ENCODE peak calls at places on chromosomes 2 and 18, in four cellular contexts. J is Calu3, R is hippocampal formation, S is LoVo. W is an unnamed sample.

GRCh38 chr18:60893331-60894114 is 439.7 kb upstream of the CDH20 start:
- DNase-seq in J (peak), R (no peak), S (no peak), W (no peak)

GRCh38 chr2:227416669-227417068 is 28.9 kb upstream of the SCYGR1 start:
- DNase-seq in R (no peak), J (no peak), S (no peak), W (no peak)

GRCh38 chr2:15931514-15931870 is 8.9 kb upstream of the MYCN start:
- DNase-seq in S (no peak), J (no peak), R (no peak), W (no peak)

GRCh38 chr2:240431663-240432424 is 3.6 kb upstream of the GPC1 start:
- DNase-seq in R (no peak), S (no peak), J (no peak), W (no peak)

GRCh38 chr18:79879566-79879965 is 71.9 kb downstream of the SLC66A2 start:
- DNase-seq in S (no peak), R (no peak), J (no peak), W (no peak)

GRCh38 chr2:45750484-45750883 is 99.0 kb downstream of the PRKCE start:
- DNase-seq in J (no peak), S (no peak), R (no peak), W (no peak)

GRCh38 chr2:44933434-44933951 is 8.0 kb upstream of the SIX3 start:
- DNase-seq in J (no peak), S (no peak), R (no peak), W (no peak)

GRCh38 chr18:2656237-2657042 is 914 bp downstream of the SMCHD1 start:
- DNase-seq in J (peak), S (peak), R (no peak), W (peak)

GRCh38 chr2:60073201-60073600 is 480.3 kb downstream of the BCL11A start:
- DNase-seq in R (no peak), J (no peak), S (no peak), W (no peak)

GRCh38 chr2:189082576-189082975 is 97.0 kb downstream of the COL5A2 start:
- DNase-seq in J (no peak), S (no peak), R (no peak), W (no peak)

GRCh38 chr2:53500181-53500580 is 267.4 kb upstream of the CHAC2 start:
- DNase-seq in S (no peak), R (no peak), J (no peak), W (no peak)

GRCh38 chr2:196274387-196274809 is 103.0 kb upstream of the STK17B start:
- DNase-seq in R (no peak), S (peak), J (peak), W (peak)

GRCh38 chr18:42157420-42157819 is 202.4 kb downstream of the PIK3C3 start:
- DNase-seq in J (no peak), R (no peak), S (no peak), W (no peak)

GRCh38 chr2:16123421-16123820 is 183.1 kb downstream of the MYCN start:
- DNase-seq in J (no peak), S (no peak), R (no peak), W (peak)

GRCh38 chr2:25303517-25304338 is 38.0 kb downstream of the DNMT3A start:
- DNase-seq in S (no peak), R (no peak), J (no peak), W (no peak)

GRCh38 chr18:79378416-79379250 is 17.1 kb upstream of the NFATC1 start:
- DNase-seq in J (peak), S (peak), R (peak), W (peak)

GRCh38 chr2:196618661-196619060 is 20.9 kb upstream of the CCDC150 start:
- DNase-seq in R (no peak), S (no peak), J (no peak), W (no peak)

GRCh38 chr2:45494275-45494977 is 116.6 kb downstream of the SRBD1 start:
- DNase-seq in R (no peak), J (peak), S (peak), W (peak)

GRCh38 chr2:27901219-27901618 is 10.7 kb downstream of the BABAM2 start:
- DNase-seq in S (no peak), R (no peak), J (no peak), W (no peak)

GRCh38 chr2:191187105-191187829 is 36.5 kb upstream of the STAT4 start:
- DNase-seq in R (no peak), J (no peak), S (no peak), W (no peak)